ENCODE peak calls at places on chromosomes 12 and 14, in four cellular contexts. T is mesendoderm, S is transverse colon, P is HCT116. J is an unnamed sample.

GRCh38 chr12:106978035-106978800 is 8.7 kb downstream of the MTERF2 start:
- DNase-seq in T (no peak), S (peak; percentile 78), P (no peak), J (no peak)

GRCh38 chr14:105993814-105994213 is 467.4 kb downstream of the TMEM121 start:
- DNase-seq in T (no peak), S (no peak), P (no peak), J (no peak)

GRCh38 chr12:91274886-91275285 is 92.3 kb upstream of the DCN start:
- DNase-seq in T (peak; percentile 42), S (no peak), P (no peak), J (no peak)

GRCh38 chr14:57291692-57292647 is 23.2 kb downstream of the AP5M1 start:
- DNase-seq in T (no peak), S (no peak), P (no peak), J (no peak)

GRCh38 chr12:25069221-25069620 is 120.3 kb upstream of the BCAT1 start:
- DNase-seq in T (no peak), S (no peak), P (no peak), J (no peak)

GRCh38 chr14:98906123-98906995 is 365.6 kb downstream of the BCL11B start:
- DNase-seq in T (peak; percentile 30), S (peak; percentile 29), P (peak; percentile 33), J (no peak)

GRCh38 chr12:6215932-6216494 is 15.8 kb downstream of the CD9 start:
- DNase-seq in T (peak; percentile 88), S (peak; percentile 88), P (peak; percentile 93), J (no peak)

GRCh38 chr14:32004300-32004699 is 72.8 kb upstream of the ARHGAP5 start:
- DNase-seq in T (no peak), S (no peak), P (peak; percentile 31), J (no peak)

GRCh38 chr12:95859344-95859816 is 628 bp downstream of the SNRPF start:
- DNase-seq in T (peak; percentile 78), S (no peak), P (no peak), J (no peak)

GRCh38 chr12:20950248-20950647 is 139.7 kb downstream of the SLCO1B3 start:
- DNase-seq in T (peak; percentile 55), S (no peak), P (peak; percentile 18), J (no peak)

GRCh38 chr14:75709207-75709812 is 48.3 kb downstream of the TTLL5 start:
- DNase-seq in T (peak; percentile 85), S (peak; percentile 70), P (peak; percentile 68), J (peak; percentile 3)

GRCh38 chr12:85923767-85924331 is 49.8 kb downstream of the NTS start:
- DNase-seq in T (peak; percentile 33), S (no peak), P (peak; percentile 21), J (no peak)

GRCh38 chr12:131852551-131853299 is 24.5 kb downstream of the MMP17 start:
- DNase-seq in T (no peak), S (no peak), P (no peak), J (no peak)

GRCh38 chr14:51513933-51514332 is 137.8 kb upstream of the FRMD6 start:
- DNase-seq in T (no peak), S (no peak), P (no peak), J (no peak)

GRCh38 chr12:117498880-117499279 is 137.5 kb upstream of the NOS1 start:
- DNase-seq in T (no peak), S (no peak), P (no peak), J (no peak)

GRCh38 chr12:124548854-124549378 is 18.5 kb downstream of the NCOR2 start:
- DNase-seq in T (no peak), S (peak; percentile 36), P (no peak), J (no peak)

GRCh38 chr12:121581681-121582439 is 1.0 kb upstream of the KDM2B start:
- DNase-seq in T (peak; percentile 75), S (peak; percentile 25), P (no peak), J (no peak)

GRCh38 chr12:132866251-132866828 is 21.1 kb downstream of the CHFR start:
- DNase-seq in T (peak; percentile 85), S (no peak), P (no peak), J (no peak)

GRCh38 chr14:35533357-35534129 is 421 bp upstream of the INSM2 start:
- DNase-seq in T (peak; percentile 88), S (peak; percentile 67), P (no peak), J (no peak)

GRCh38 chr12:38156497-38157245 is 159.9 kb upstream of the ALG10B start:
- DNase-seq in T (no peak), S (no peak), P (no peak), J (no peak)

GRCh38 chr12:46560078-46560477 is 187.5 kb upstream of the SLC38A2 start:
- DNase-seq in T (no peak), S (no peak), P (no peak), J (no peak)

GRCh38 chr12:24436667-24437066 is 487.2 kb upstream of the SOX5 start:
- DNase-seq in T (no peak), S (no peak), P (no peak), J (no peak)

GRCh38 chr14:91573894-91574837 is 64.1 kb upstream of the PPP4R3A start:
- DNase-seq in T (peak; percentile 43), S (peak; percentile 77), P (peak; percentile 68), J (peak; percentile 41)

GRCh38 chr12:19419086-19419485 is 20.2 kb upstream of the AEBP2 start:
- DNase-seq in T (no peak), S (no peak), P (no peak), J (no peak)

GRCh38 chr12:58593557-58594304 is 326.6 kb downstream of the LRIG3 start:
- DNase-seq in T (no peak), S (no peak), P (peak; percentile 6), J (no peak)

GRCh38 chr12:89349814-89350213 is 2.5 kb downstream of the DUSP6 start:
- DNase-seq in T (peak; percentile 74), S (peak; percentile 36), P (no peak), J (no peak)

GRCh38 chr12:113080692-113081091 is 24.2 kb downstream of the DTX1 start:
- DNase-seq in T (no peak), S (no peak), P (no peak), J (no peak)

GRCh38 chr12:15962760-15963159 is 51.6 kb downstream of the DERA start:
- DNase-seq in T (peak; percentile 73), S (no peak), P (no peak), J (no peak)

GRCh38 chr12:90940872-90941499 is 14.0 kb downstream of the CCER1 start:
- DNase-seq in T (peak; percentile 49), S (no peak), P (peak; percentile 55), J (no peak)

DNA sequence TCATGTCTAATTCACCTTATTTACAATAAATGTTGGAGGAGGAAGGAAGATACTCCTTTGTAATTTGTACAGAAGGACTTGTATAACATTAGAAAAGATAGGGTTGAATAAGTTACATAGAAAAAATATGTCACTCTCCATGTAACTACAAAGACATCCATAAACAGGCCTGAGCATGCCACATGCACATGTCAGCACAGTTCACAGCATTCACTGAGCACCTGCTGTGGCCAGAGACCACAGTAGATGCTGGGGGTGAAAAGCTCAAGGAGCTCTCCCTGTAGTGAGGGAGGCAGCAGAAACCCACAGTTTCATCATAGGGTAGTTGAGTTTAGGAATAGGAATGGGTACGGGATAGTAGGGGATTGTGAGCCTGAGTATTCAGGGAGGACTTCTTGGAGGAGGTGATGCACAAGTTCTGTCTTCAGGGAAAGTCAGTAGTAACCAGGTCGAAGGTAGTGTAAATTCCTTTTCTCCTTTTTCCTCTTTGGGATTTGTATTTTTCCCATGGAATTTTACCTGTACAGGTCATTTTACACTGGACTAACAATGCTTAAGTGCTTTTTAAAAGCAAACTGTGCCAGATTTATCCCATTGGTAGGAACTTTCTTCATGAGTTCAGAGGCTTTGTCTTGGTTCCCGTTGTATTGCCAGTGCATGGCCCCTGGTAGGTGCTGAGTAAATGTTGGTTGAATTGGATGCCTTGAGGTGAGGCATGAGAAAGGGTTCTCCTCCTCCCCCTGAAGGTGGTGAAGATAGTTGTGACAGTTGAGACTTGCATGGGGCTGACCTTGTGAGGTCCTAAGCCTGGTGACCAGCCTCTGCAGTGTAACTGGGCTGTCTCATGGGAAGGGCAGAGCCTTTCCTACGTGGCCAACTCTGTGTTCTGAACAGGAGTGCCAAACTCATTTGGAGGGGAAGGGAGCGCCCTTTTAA is 20.2 kb downstream of the PRKCH start:
- DNase-seq in T (no peak), S (no peak), P (no peak), J (no peak)
- H3K27ac ChIP-seq in T (no peak overlapping the region), S (peak overlapping the region; percentile 20), P (no peak overlapping the region), J (peak overlapping the region; percentile 80)

GRCh38 chr14:77026930-77027537 is 1.5 kb downstream of the IRF2BPL start:
- DNase-seq in T (peak; percentile 82), S (no peak), P (no peak), J (peak; percentile 51)

GRCh38 chr14:77027538-77028383 is 747 bp downstream of the IRF2BPL start:
- DNase-seq in T (peak; percentile 71), S (peak; percentile 75), P (no peak), J (peak; percentile 46)

GRCh38 chr14:77026166-77026929 is 2.2 kb downstream of the IRF2BPL start:
- DNase-seq in T (peak; percentile 61), S (no peak), P (no peak), J (no peak)

GRCh38 chr14:77024171-77024627 is 4.3 kb downstream of the IRF2BPL start:
- DNase-seq in T (peak; percentile 95), S (peak; percentile 67), P (no peak), J (peak; percentile 63)

GRCh38 chr14:77025744-77026165 is 2.8 kb downstream of the IRF2BPL start:
- DNase-seq in T (no peak), S (no peak), P (no peak), J (no peak)
- H3K27ac ChIP-seq in T (peak overlapping the region; percentile 18), S (peak overlapping the region; percentile 100), P (peak overlapping the region; percentile 100), J (no peak overlapping the region)

GRCh38 chr14:95359974-95360826 is 40.5 kb upstream of the CLMN start:
- DNase-seq in T (peak; percentile 72), S (no peak), P (no peak), J (no peak)
- H3K27ac ChIP-seq in T (no peak overlapping the region), S (no peak overlapping the region), P (no peak overlapping the region), J (no peak overlapping the region)

GRCh38 chr14:95098984-95099599 is 58.2 kb downstream of the DICER1 start:
- DNase-seq in T (peak; percentile 84), S (peak; percentile 63), P (peak; percentile 40), J (peak; percentile 3)

GRCh38 chr14:95104911-95105310 is 52.4 kb downstream of the DICER1 start:
- DNase-seq in T (no peak), S (no peak), P (no peak), J (no peak)

GRCh38 chr14:95102678-95103039 is 54.7 kb downstream of the DICER1 start:
- DNase-seq in T (no peak), S (no peak), P (no peak), J (no peak)

GRCh38 chr14:95097385-95097784 is 59.9 kb downstream of the DICER1 start:
- DNase-seq in T (no peak), S (no peak), P (no peak), J (no peak)

GRCh38 chr14:95101736-95102677 is 55.3 kb downstream of the DICER1 start:
- DNase-seq in T (no peak), S (no peak), P (no peak), J (no peak)
- H3K27ac ChIP-seq in T (no peak overlapping the region), S (no peak overlapping the region), P (no peak overlapping the region), J (no peak overlapping the region)

GRCh38 chr14:61698216-61698980 is 3.1 kb downstream of the HIF1A start:
- DNase-seq in T (no peak), S (no peak), P (no peak), J (no peak)

GRCh38 chr14:61695695-61696527 is 598 bp downstream of the HIF1A start:
- DNase-seq in T (peak; percentile 81), S (peak; percentile 58), P (no peak), J (peak; percentile 33)

GRCh38 chr14:61699092-61699491 is 3.8 kb downstream of the HIF1A start:
- DNase-seq in T (no peak), S (no peak), P (no peak), J (no peak)

GRCh38 chr14:61694830-61695694 is at the start of gene HIF1A:
- DNase-seq in T (peak; percentile 100), S (peak; percentile 97), P (peak; percentile 94), J (peak; percentile 94)

GRCh38 chr14:61696753-61697318 is 1.5 kb downstream of the HIF1A start:
- DNase-seq in T (no peak), S (no peak), P (no peak), J (no peak)
- H3K27ac ChIP-seq in T (no peak overlapping the region), S (peak overlapping the region; percentile 98), P (no peak overlapping the region), J (peak overlapping the region; percentile 90)